ENCODE peak calls at places on chromosomes 2 and 18, in six cellular contexts. One of them, this sample, is unnamed.

GRCh38 chr2:206838690-206839089 is 73.3 kb downstream of the FASTKD2 start:
- DNase-seq in dorsolateral prefrontal cortex: no peak
- DNase-seq in vagina: no peak
- DNase-seq in heart left ventricle: no peak
- DNase-seq in MM.1S: no peak
- DNase-seq in aorta: no peak
- DNase-seq in this sample: no peak

GRCh38 chr2:75707901-75708300 is 2.8 kb downstream of the GCFC2 start:
- DNase-seq in dorsolateral prefrontal cortex: no peak
- DNase-seq in heart left ventricle: no peak
- DNase-seq in vagina: no peak
- DNase-seq in aorta: no peak
- DNase-seq in MM.1S: no peak
- DNase-seq in this sample: no peak

GRCh38 chr2:229489016-229489415 is 217.9 kb upstream of the PID1 start:
- DNase-seq in heart left ventricle: no peak
- DNase-seq in MM.1S: no peak
- DNase-seq in aorta: no peak
- DNase-seq in vagina: no peak
- DNase-seq in dorsolateral prefrontal cortex: peak
- DNase-seq in this sample: no peak

GRCh38 chr18:46434629-46435028 is 222.4 kb downstream of the LOXHD1 start:
- DNase-seq in MM.1S: no peak
- DNase-seq in aorta: no peak
- DNase-seq in dorsolateral prefrontal cortex: no peak
- DNase-seq in heart left ventricle: no peak
- DNase-seq in vagina: no peak
- DNase-seq in this sample: no peak

GRCh38 chr2:54669677-54670484 is 53.6 kb upstream of the EML6 start:
- DNase-seq in heart left ventricle: no peak
- DNase-seq in aorta: no peak
- DNase-seq in dorsolateral prefrontal cortex: no peak
- DNase-seq in MM.1S: no peak
- DNase-seq in vagina: no peak
- DNase-seq in this sample: no peak

GRCh38 chr2:227460833-227461232 is 11.1 kb upstream of the AGFG1 start:
- DNase-seq in MM.1S: no peak
- DNase-seq in heart left ventricle: no peak
- DNase-seq in dorsolateral prefrontal cortex: no peak
- DNase-seq in vagina: no peak
- DNase-seq in aorta: no peak
- DNase-seq in this sample: no peak

GRCh38 chr2:17749753-17750438 is 3.7 kb downstream of the SMC6 start:
- DNase-seq in dorsolateral prefrontal cortex: no peak
- DNase-seq in aorta: no peak
- DNase-seq in MM.1S: peak
- DNase-seq in vagina: no peak
- DNase-seq in heart left ventricle: no peak
- DNase-seq in this sample: no peak

GRCh38 chr18:44715841-44716240 is 35.2 kb downstream of the SETBP1 start:
- DNase-seq in vagina: no peak
- DNase-seq in MM.1S: no peak
- DNase-seq in heart left ventricle: no peak
- DNase-seq in dorsolateral prefrontal cortex: no peak
- DNase-seq in aorta: no peak
- DNase-seq in this sample: no peak

GRCh38 chr2:147174824-147175254 is 670.0 kb upstream of the ACVR2A start:
- DNase-seq in MM.1S: no peak
- DNase-seq in heart left ventricle: no peak
- DNase-seq in dorsolateral prefrontal cortex: no peak
- DNase-seq in aorta: no peak
- DNase-seq in vagina: no peak
- DNase-seq in this sample: no peak

GRCh38 chr2:100691846-100692245 is 128.1 kb upstream of the NPAS2 start:
- DNase-seq in aorta: no peak
- DNase-seq in vagina: peak
- DNase-seq in dorsolateral prefrontal cortex: no peak
- DNase-seq in heart left ventricle: no peak
- DNase-seq in MM.1S: no peak
- DNase-seq in this sample: no peak

GRCh38 chr2:208254118-208254870 is 577 bp downstream of the IDH1 start:
- DNase-seq in dorsolateral prefrontal cortex: peak
- DNase-seq in MM.1S: peak
- DNase-seq in vagina: no peak
- DNase-seq in aorta: peak
- DNase-seq in heart left ventricle: peak
- DNase-seq in this sample: peak
- H3K4me3 ChIP-seq in dorsolateral prefrontal cortex: peak
- H3K4me3 ChIP-seq in MM.1S: peak
- H3K4me3 ChIP-seq in vagina: peak
- H3K4me3 ChIP-seq in aorta: peak
- H3K4me3 ChIP-seq in heart left ventricle: peak
- H3K4me3 ChIP-seq in this sample: peak

GRCh38 chr2:48414640-48414979 is 115.3 kb upstream of the STON1 start:
- DNase-seq in MM.1S: no peak
- DNase-seq in dorsolateral prefrontal cortex: no peak
- DNase-seq in vagina: no peak
- DNase-seq in aorta: no peak
- DNase-seq in heart left ventricle: no peak
- DNase-seq in this sample: no peak
- H3K4me3 ChIP-seq in MM.1S: no peak
- H3K4me3 ChIP-seq in dorsolateral prefrontal cortex: peak
- H3K4me3 ChIP-seq in vagina: no peak
- H3K4me3 ChIP-seq in aorta: no peak
- H3K4me3 ChIP-seq in heart left ventricle: no peak
- H3K4me3 ChIP-seq in this sample: no peak

GRCh38 chr2:181308731-181309130 is 148.5 kb upstream of the ITGA4 start:
- DNase-seq in heart left ventricle: no peak
- DNase-seq in aorta: no peak
- DNase-seq in MM.1S: peak
- DNase-seq in dorsolateral prefrontal cortex: no peak
- DNase-seq in vagina: no peak
- DNase-seq in this sample: no peak
- H3K4me3 ChIP-seq in heart left ventricle: peak
- H3K4me3 ChIP-seq in aorta: no peak
- H3K4me3 ChIP-seq in MM.1S: peak
- H3K4me3 ChIP-seq in dorsolateral prefrontal cortex: no peak
- H3K4me3 ChIP-seq in vagina: no peak
- H3K4me3 ChIP-seq in this sample: peak

DNA sequence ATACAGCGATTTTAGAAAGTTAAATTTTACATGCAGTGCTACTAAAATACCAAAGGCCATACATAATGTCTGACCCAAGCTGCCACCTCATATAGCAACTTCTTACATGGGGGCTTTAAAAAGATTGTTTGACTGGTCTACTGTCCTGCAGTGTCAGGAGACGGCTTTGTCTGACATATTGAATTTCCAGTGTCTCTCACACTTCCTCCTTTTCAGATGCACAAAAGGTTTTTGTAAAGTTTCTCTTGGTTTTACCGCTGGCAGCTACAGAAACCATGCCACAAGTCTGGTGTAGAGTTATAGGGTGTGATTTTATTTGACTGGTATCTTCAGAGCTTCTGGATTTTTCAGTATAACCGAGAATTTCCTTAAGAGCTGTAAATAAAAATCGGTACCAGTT is 1.1 kb upstream of the ASAP2 start:
- DNase-seq in aorta: no peak
- DNase-seq in vagina: no peak
- DNase-seq in heart left ventricle: no peak
- DNase-seq in dorsolateral prefrontal cortex: no peak
- DNase-seq in MM.1S: no peak
- DNase-seq in this sample: no peak
- H3K4me3 ChIP-seq in aorta: peak
- H3K4me3 ChIP-seq in vagina: peak
- H3K4me3 ChIP-seq in heart left ventricle: peak
- H3K4me3 ChIP-seq in dorsolateral prefrontal cortex: peak
- H3K4me3 ChIP-seq in MM.1S: peak
- H3K4me3 ChIP-seq in this sample: peak

GRCh38 chr2:85756822-85757435 is 3.1 kb downstream of the ATOH8 start:
- DNase-seq in heart left ventricle: no peak
- DNase-seq in MM.1S: no peak
- DNase-seq in aorta: peak
- DNase-seq in dorsolateral prefrontal cortex: no peak
- DNase-seq in vagina: no peak
- DNase-seq in this sample: no peak
- H3K4me3 ChIP-seq in heart left ventricle: no peak
- H3K4me3 ChIP-seq in MM.1S: no peak
- H3K4me3 ChIP-seq in aorta: peak
- H3K4me3 ChIP-seq in dorsolateral prefrontal cortex: peak
- H3K4me3 ChIP-seq in vagina: peak
- H3K4me3 ChIP-seq in this sample: peak

GRCh38 chr2:191128172-191128910 is 22.5 kb downstream of the STAT4 start:
- DNase-seq in aorta: no peak
- DNase-seq in dorsolateral prefrontal cortex: no peak
- DNase-seq in heart left ventricle: no peak
- DNase-seq in MM.1S: no peak
- DNase-seq in vagina: no peak
- DNase-seq in this sample: no peak
- H3K4me3 ChIP-seq in aorta: no peak
- H3K4me3 ChIP-seq in dorsolateral prefrontal cortex: no peak
- H3K4me3 ChIP-seq in heart left ventricle: no peak
- H3K4me3 ChIP-seq in MM.1S: no peak
- H3K4me3 ChIP-seq in vagina: no peak
- H3K4me3 ChIP-seq in this sample: no peak